ENCODE peak calls at places on chromosomes 16 and 17, in five cellular contexts. N is CD4-positive, CD25-positive, alpha-beta regulatory T cell; K is Panc1; U is IMR-90; Z is Caco-2. V is an unnamed sample.

GRCh38 chr17:2070241-2071023 is 15.5 kb downstream of the HIC1 start:
- DNase-seq in N (peak), K (no peak), U (no peak), Z (no peak), V (no peak)

GRCh38 chr16:15754821-15755534 is 101.8 kb downstream of the MYH11 start:
- DNase-seq in N (no peak), K (no peak), U (no peak), Z (no peak), V (no peak)

GRCh38 chr17:36505171-36505570 is 18.7 kb downstream of the ZNHIT3 start:
- DNase-seq in N (no peak), K (no peak), U (no peak), Z (no peak), V (no peak)

GRCh38 chr16:50616883-50617629 is 64.1 kb downstream of the SNX20 start:
- DNase-seq in N (no peak), K (no peak), U (no peak), Z (peak), V (no peak)

GRCh38 chr16:84687715-84688114 is 12.1 kb upstream of the USP10 start:
- DNase-seq in N (no peak), K (no peak), U (peak), Z (no peak), V (no peak)

GRCh38 chr16:17038415-17038814 is 432.3 kb downstream of the XYLT1 start:
- DNase-seq in N (no peak), K (no peak), U (no peak), Z (no peak), V (no peak)

GRCh38 chr16:62068747-62069146 is 32.5 kb upstream of the CDH8 start:
- DNase-seq in N (no peak), K (no peak), U (no peak), Z (peak), V (peak)

GRCh38 chr16:878071-878784 is 77.7 kb upstream of the GNG13 start:
- DNase-seq in N (no peak), K (no peak), U (peak), Z (no peak), V (peak)

GRCh38 chr17:64780096-64781012 is 118.2 kb upstream of the SMURF2 start:
- DNase-seq in N (peak), K (no peak), U (no peak), Z (peak), V (no peak)

GRCh38 chr16:22191089-22191965 is 14.8 kb upstream of the EEF2K start:
- DNase-seq in N (peak), K (peak), U (peak), Z (peak), V (peak)

GRCh38 chr17:1906622-1907021 is 76.8 kb downstream of the RPA1 start:
- DNase-seq in N (no peak), K (no peak), U (no peak), Z (peak), V (no peak)

GRCh38 chr16:50281391-50282009 is 15.1 kb downstream of the ADCY7 start:
- DNase-seq in N (no peak), K (no peak), U (no peak), Z (no peak), V (no peak)

GRCh38 chr16:30567160-30567990 is 4.1 kb downstream of the ZNF688 start:
- DNase-seq in N (peak), K (no peak), U (peak), Z (no peak), V (no peak)

GRCh38 chr17:4808378-4808767 is 1.4 kb downstream of the PLD2 start:
- DNase-seq in N (no peak), K (no peak), U (no peak), Z (no peak), V (no peak)

GRCh38 chr16:57876210-57876609 is 73.9 kb upstream of the KIFC3 start:
- DNase-seq in N (no peak), K (no peak), U (no peak), Z (no peak), V (no peak)

GRCh38 chr16:12754824-12755543 is 48.7 kb downstream of the CPPED1 start:
- DNase-seq in N (no peak), K (no peak), U (no peak), Z (no peak), V (no peak)

GRCh38 chr17:8109669-8110455 is 8.5 kb downstream of the ALOXE3 start:
- DNase-seq in N (peak), K (no peak), U (no peak), Z (peak), V (no peak)

GRCh38 chr17:82053130-82053529 is 1.4 kb downstream of the GPS1 start:
- DNase-seq in N (no peak), K (no peak), U (no peak), Z (no peak), V (no peak)

GRCh38 chr17:82054351-82055022 is 2.8 kb downstream of the GPS1 start:
- DNase-seq in N (no peak), K (no peak), U (no peak), Z (no peak), V (no peak)

GRCh38 chr17:82052638-82053059 is 951 bp downstream of the GPS1 start:
- DNase-seq in N (no peak), K (no peak), U (no peak), Z (no peak), V (no peak)

GRCh38 chr17:82055023-82055964 is 3.6 kb downstream of the GPS1 start:
- DNase-seq in N (no peak), K (no peak), U (no peak), Z (no peak), V (no peak)

DNA sequence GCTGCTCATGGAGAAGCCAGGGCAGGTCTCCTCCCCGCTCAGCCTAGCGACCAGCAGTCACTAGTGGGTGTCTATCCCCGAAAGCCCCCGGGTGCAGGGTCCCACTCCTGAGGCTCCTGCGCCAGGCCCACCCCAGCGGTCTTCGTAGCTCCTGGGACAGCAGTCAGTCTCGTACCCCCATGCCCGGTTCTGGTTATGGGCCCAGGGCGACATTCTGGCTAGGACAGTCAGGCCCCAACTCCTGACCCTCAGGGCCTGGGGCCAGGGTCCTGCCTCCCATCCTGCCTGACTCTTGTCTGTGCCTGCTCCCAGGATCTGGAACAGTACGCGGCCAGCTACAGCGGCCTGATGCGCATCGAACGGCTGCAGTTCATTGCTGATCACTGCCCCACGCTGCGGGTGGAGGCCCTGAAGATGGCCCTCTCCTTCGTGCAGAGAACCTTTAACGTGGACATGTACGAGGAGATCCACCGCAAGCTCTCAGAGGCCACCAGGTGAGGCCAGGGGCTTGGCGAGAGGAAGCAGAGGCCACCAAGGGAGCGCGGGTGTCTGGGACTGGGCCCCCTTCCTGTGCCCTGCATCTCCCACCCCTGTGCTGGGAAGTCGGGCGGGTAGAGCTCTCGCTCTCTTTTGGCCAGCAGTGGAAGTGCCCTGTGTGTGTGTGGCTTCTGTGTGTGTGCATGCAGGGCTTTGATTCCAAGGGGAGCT is 2.0 kb downstream of the GPS1 start:
- DNase-seq in N (no peak), K (no peak), U (no peak), Z (no peak), V (no peak)
- H3K4me3 ChIP-seq in N (no peak), K (no peak), U (no peak), Z (no peak), V (no peak)

GRCh38 chr16:81095653-81095952 is 592 bp downstream of the GCSH start:
- DNase-seq in N (no peak), K (no peak), U (no peak), Z (no peak), V (no peak)
- H3K4me3 ChIP-seq in N (peak), K (peak), U (peak), Z (peak), V (peak)

GRCh38 chr17:79469646-79470045 is 141.2 kb downstream of the RBFOX3 start:
- DNase-seq in N (no peak), K (no peak), U (no peak), Z (no peak), V (no peak)

GRCh38 chr17:79465011-79466006 is 145.5 kb downstream of the RBFOX3 start:
- DNase-seq in N (no peak), K (no peak), U (no peak), Z (no peak), V (no peak)

GRCh38 chr17:79464310-79465010 is 146.4 kb downstream of the RBFOX3 start:
- DNase-seq in N (no peak), K (no peak), U (no peak), Z (no peak), V (no peak)

GRCh38 chr17:79468183-79468944 is 142.5 kb downstream of the RBFOX3 start:
- DNase-seq in N (no peak), K (no peak), U (no peak), Z (no peak), V (no peak)

DNA sequence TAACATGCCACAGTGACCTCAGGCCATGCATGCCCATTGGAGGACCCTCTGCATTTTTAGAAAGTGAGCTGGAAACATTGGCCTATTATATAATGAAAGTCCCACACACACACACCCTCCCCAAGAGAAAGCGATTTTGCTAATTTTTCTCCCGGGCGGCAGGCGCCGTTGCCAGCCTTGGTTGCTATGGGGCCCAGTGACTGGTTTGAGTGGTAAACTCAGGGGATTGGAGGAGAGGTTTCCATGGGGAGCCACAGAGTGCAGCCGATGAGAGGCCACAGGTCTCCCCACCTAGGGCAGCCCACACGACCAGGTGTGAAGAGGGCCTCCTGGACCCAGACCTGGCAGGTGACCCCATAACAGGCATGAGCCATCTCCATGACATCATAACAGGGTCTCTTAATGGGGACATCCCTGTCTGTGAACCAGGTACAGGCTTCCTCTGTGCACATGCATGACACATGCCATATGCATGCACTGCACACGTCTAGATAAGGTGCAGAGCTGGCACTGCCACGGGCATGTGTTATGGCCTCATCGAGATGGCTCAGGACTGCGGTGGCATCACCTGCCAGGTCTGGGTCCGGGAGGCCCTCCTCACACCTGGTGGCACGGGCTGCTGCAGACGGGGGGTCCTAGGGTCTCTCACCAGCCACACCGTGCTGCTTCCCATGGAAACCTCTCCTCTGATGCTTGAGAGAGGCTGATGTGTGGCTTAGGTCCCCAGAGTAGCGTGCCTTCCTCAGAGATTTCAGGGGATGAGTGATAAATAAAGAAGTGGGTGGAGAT is 144.1 kb downstream of the RBFOX3 start:
- DNase-seq in N (no peak), K (no peak), U (no peak), Z (no peak), V (no peak)
- H3K4me3 ChIP-seq in N (no peak), K (no peak), U (no peak), Z (no peak), V (no peak)

GRCh38 chr17:57357830-57358426 is 101.6 kb downstream of the MSI2 start:
- DNase-seq in N (no peak), K (no peak), U (no peak), Z (peak), V (peak)
- H3K4me3 ChIP-seq in N (no peak), K (no peak), U (no peak), Z (no peak), V (peak)

DNA sequence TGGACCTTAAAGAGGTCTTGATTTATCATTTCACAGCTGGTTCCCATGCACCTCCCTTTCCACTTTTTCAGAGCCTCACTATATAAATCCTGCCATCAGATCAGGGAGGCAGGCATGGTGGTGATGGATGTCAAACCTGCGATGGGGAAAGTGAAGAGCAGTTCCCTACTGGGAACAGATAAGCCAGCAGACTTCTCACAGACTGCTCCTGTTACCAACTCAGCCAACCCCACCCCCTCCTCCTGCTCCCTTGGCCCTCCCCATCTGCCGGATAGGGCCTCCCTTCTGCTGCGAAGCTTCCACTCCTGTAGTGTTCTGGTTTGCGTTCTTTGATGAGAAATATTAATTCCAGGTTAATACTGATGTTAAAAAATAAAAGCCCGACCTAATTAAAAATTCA is 232.1 kb downstream of the STX8 start:
- DNase-seq in N (no peak), K (no peak), U (peak), Z (no peak), V (no peak)
- H3K4me3 ChIP-seq in N (no peak), K (no peak), U (no peak), Z (no peak), V (no peak)

GRCh38 chr16:10100829-10101228 is 81.4 kb downstream of the GRIN2A start:
- DNase-seq in N (no peak), K (no peak), U (no peak), Z (no peak), V (no peak)
- H3K4me3 ChIP-seq in N (no peak), K (no peak), U (no peak), Z (no peak), V (no peak)

DNA sequence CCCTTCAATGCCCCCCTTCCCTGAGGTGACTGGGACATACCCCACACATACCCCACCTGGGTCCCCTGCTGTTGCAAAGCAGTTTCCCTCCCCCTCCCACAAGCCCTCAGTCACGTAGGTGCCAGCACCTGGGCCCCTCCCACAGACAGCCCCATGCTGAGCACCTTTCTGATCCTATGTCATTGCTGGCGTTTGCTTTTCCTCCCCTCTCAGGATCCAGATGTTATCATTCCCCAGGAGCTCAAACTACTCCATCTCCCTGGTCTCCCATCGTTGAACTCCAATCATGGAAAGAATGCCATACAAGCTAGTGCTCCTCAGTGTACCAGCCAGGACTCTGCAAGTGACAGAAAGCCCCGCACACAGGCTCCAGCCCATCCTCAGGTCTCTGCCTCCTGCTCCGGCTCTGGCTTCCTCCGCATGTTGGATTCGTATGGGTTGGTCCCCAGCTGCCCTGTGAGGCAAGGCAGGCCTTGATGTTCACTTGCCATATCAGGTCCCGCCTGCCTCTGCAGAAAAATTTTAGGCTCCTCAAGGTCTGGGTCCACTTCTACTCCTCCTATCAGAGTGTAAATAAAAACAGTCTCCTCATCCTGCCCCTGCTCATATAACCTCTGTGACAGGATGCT is 31.4 kb upstream of the MED9 start:
- DNase-seq in N (no peak), K (no peak), U (no peak), Z (peak), V (no peak)
- H3K4me3 ChIP-seq in N (no peak), K (peak), U (no peak), Z (no peak), V (no peak)

V was measured in Jurkat, Clone E6-1.